ENCODE peak calls at places on chromosomes 2 and 18, in seven cellular contexts. U, K, J, I, N, P and B are unnamed samples.
A peak's percentile ranks its signal among the peaks of the same experiment; 100 is the strongest.

GRCh38 chr2:86703704-86704370 is 16.3 kb upstream of the RMND5A start:
- DNase-seq in U (no peak), K (no peak), J (no peak), I (no peak), N (no peak), P (no peak), B (peak; percentile 30)

GRCh38 chr2:145339646-145340045 is 819.7 kb upstream of the ZEB2 start:
- DNase-seq in U (no peak), K (no peak), J (no peak), I (no peak), N (no peak), P (no peak), B (no peak)

GRCh38 chr2:74740395-74741075 is 86.5 kb downstream of the SEMA4F start:
- DNase-seq in U (no peak), K (no peak), J (peak; percentile 92), I (no peak), N (no peak), P (peak; percentile 51), B (no peak)

GRCh38 chr2:60091884-60092283 is 461.6 kb downstream of the BCL11A start:
- DNase-seq in U (no peak), K (no peak), J (no peak), I (no peak), N (no peak), P (no peak), B (no peak)

GRCh38 chr2:121897335-121897970 is 142.0 kb downstream of the TSN start:
- DNase-seq in U (no peak), K (peak; percentile 86), J (no peak), I (no peak), N (no peak), P (no peak), B (no peak)

GRCh38 chr2:105576440-105577241 is 168.1 kb upstream of the NCK2 start:
- DNase-seq in U (no peak), K (peak; percentile 53), J (no peak), I (no peak), N (no peak), P (no peak), B (no peak)

GRCh38 chr2:100242891-100243670 is 79.2 kb downstream of the LONRF2 start:
- DNase-seq in U (no peak), K (peak; percentile 90), J (peak; percentile 77), I (peak; percentile 79), N (peak; percentile 29), P (peak; percentile 70), B (peak; percentile 73)

GRCh38 chr18:2417861-2418610 is 153.3 kb downstream of the METTL4 start:
- DNase-seq in U (no peak), K (no peak), J (no peak), I (no peak), N (no peak), P (no peak), B (no peak)

GRCh38 chr2:1731512-1731962 is 12.8 kb downstream of the PXDN start:
- DNase-seq in U (no peak), K (no peak), J (peak; percentile 80), I (no peak), N (no peak), P (peak; percentile 38), B (no peak)

GRCh38 chr2:47516496-47517104 is 113.6 kb downstream of the MSH2 start:
- DNase-seq in U (no peak), K (no peak), J (no peak), I (no peak), N (no peak), P (no peak), B (no peak)

GRCh38 chr2:5560981-5561380 is 131.2 kb upstream of the SOX11 start:
- DNase-seq in U (no peak), K (no peak), J (peak; percentile 81), I (peak; percentile 88), N (no peak), P (peak; percentile 35), B (peak; percentile 36)

GRCh38 chr2:127479219-127479825 is 47.0 kb downstream of the IWS1 start:
- DNase-seq in U (no peak), K (peak; percentile 82), J (no peak), I (no peak), N (no peak), P (no peak), B (no peak)

GRCh38 chr2:202911203-202911512 is 315 bp downstream of the WDR12 start:
- DNase-seq in U (no peak), K (no peak), J (no peak), I (no peak), N (no peak), P (no peak), B (no peak)

GRCh38 chr2:32865399-32866068 is 81.2 kb upstream of the LTBP1 start:
- DNase-seq in U (no peak), K (no peak), J (no peak), I (no peak), N (no peak), P (no peak), B (no peak)

GRCh38 chr2:203669820-203670219 is 36.6 kb upstream of the CD28 start:
- DNase-seq in U (no peak), K (no peak), J (no peak), I (no peak), N (no peak), P (no peak), B (no peak)

GRCh38 chr2:239441724-239442123 is 40.9 kb upstream of the HDAC4 start:
- DNase-seq in U (no peak), K (no peak), J (no peak), I (no peak), N (no peak), P (no peak), B (no peak)

GRCh38 chr18:4248686-4249085 is 206.4 kb downstream of the DLGAP1 start:
- DNase-seq in U (no peak), K (no peak), J (no peak), I (no peak), N (no peak), P (no peak), B (no peak)

GRCh38 chr2:109560265-109560664 is 53.5 kb downstream of the SEPTIN10 start:
- DNase-seq in U (no peak), K (no peak), J (no peak), I (no peak), N (no peak), P (no peak), B (no peak)

GRCh38 chr2:39867268-39867667 is 88.2 kb upstream of the THUMPD2 start:
- DNase-seq in U (no peak), K (no peak), J (no peak), I (no peak), N (no peak), P (no peak), B (no peak)

GRCh38 chr2:177147093-177147694 is 65.4 kb upstream of the HNRNPA3 start:
- DNase-seq in U (no peak), K (peak; percentile 86), J (no peak), I (no peak), N (no peak), P (no peak), B (peak; percentile 40)

GRCh38 chr2:138829326-138829725 is 49.1 kb upstream of the NXPH2 start:
- DNase-seq in U (no peak), K (peak; percentile 71), J (no peak), I (peak; percentile 53), N (peak; percentile 13), P (peak; percentile 21), B (no peak)

GRCh38 chr2:191041418-191042161 is 27.6 kb upstream of the STAT1 start:
- DNase-seq in U (no peak), K (no peak), J (no peak), I (peak; percentile 74), N (no peak), P (no peak), B (no peak)

GRCh38 chr18:63111549-63112402 is 207.8 kb downstream of the BCL2 start:
- DNase-seq in U (no peak), K (no peak), J (no peak), I (peak; percentile 34), N (no peak), P (peak; percentile 45), B (no peak)

GRCh38 chr18:75753753-75754152 is 326.2 kb upstream of the SMIM21 start:
- DNase-seq in U (no peak), K (no peak), J (no peak), I (no peak), N (no peak), P (no peak), B (no peak)

GRCh38 chr18:75760208-75760607 is 332.7 kb upstream of the SMIM21 start:
- DNase-seq in U (no peak), K (no peak), J (no peak), I (no peak), N (no peak), P (no peak), B (no peak)

GRCh38 chr18:75752864-75753263 is 325.4 kb upstream of the SMIM21 start:
- DNase-seq in U (no peak), K (no peak), J (no peak), I (no peak), N (no peak), P (no peak), B (no peak)

GRCh38 chr18:75757951-75758350 is 330.4 kb upstream of the SMIM21 start:
- DNase-seq in U (no peak), K (no peak), J (no peak), I (no peak), N (no peak), P (no peak), B (no peak)

GRCh38 chr18:75754433-75754832 is 326.9 kb upstream of the SMIM21 start:
- DNase-seq in U (no peak), K (no peak), J (no peak), I (no peak), N (no peak), P (no peak), B (no peak)
- H3K27ac ChIP-seq in U (no peak overlapping the region), K (no peak overlapping the region), J (no peak overlapping the region), I (no peak overlapping the region), N (no peak overlapping the region), P (no peak overlapping the region), B (no peak overlapping the region)

DNA sequence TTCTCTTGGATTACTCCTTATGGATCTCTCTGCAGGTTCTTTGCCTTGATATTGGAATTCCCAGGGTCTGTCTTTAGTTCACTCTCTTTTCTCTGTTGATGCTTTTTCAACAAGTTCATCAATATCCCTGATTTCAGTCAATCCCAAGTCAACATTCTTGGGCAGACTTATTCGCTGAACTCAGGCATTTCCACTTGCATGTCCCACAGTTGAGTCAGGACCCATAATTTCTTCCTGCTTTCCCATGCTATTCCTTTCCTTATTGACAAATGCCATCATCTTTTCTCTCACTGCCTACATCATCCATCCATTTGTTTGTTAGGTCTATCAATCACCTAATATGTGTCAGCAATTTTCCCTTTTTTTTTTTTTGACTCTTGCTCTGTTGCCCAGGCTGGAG is 11.6 kb downstream of the GPD2 start:
- DNase-seq in U (no peak), K (no peak), J (no peak), I (no peak), N (no peak), P (no peak), B (no peak)
- H3K27ac ChIP-seq in U (no peak overlapping the region), K (no peak overlapping the region), J (no peak overlapping the region), I (no peak overlapping the region), N (no peak overlapping the region), P (no peak overlapping the region), B (no peak overlapping the region)

DNA sequence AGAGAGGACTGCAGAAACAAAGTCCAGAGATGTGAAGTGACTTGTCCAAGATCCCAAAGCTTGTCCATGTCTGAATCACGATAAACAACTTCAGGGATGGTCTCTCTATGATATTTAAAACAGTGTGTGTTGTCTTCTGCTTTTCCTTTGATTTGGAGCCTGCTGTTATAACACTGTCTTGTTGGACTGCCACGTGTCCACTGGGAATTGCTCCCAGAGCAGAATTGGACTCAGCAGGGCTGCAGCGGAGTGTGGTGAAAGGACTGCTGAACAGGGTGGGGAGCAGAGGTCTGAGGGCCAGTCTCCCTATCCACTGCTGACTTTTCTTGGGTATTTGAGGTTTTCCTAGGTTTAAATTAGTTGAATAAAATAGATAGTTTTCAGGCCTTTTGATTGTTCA is 68.3 kb downstream of the IL1R2 start:
- DNase-seq in U (no peak), K (no peak), J (no peak), I (peak; percentile 72), N (no peak), P (no peak), B (no peak)
- H3K27ac ChIP-seq in U (no peak overlapping the region), K (no peak overlapping the region), J (no peak overlapping the region), I (no peak overlapping the region), N (no peak overlapping the region), P (no peak overlapping the region), B (no peak overlapping the region)

GRCh38 chr2:216112926-216113325 is 3.8 kb downstream of the XRCC5 start:
- DNase-seq in U (no peak), K (no peak), J (no peak), I (no peak), N (no peak), P (no peak), B (no peak)
- H3K27ac ChIP-seq in U (no peak overlapping the region), K (no peak overlapping the region), J (no peak overlapping the region), I (no peak overlapping the region), N (no peak overlapping the region), P (no peak overlapping the region), B (no peak overlapping the region)